ENCODE peak calls at places on chromosome 21, in ten cellular contexts. Y, G, Q, L, F, B, S, K, U and E are unnamed samples.

GRCh38 chr21:38293113-38293512 is 36.3 kb downstream of the KCNJ15 start:
- DNase-seq in Y (no peak), U (no peak), L (no peak), B (no peak), K (no peak), G (no peak), F (no peak), Q (no peak), S (no peak), E (no peak)

GRCh38 chr21:31476551-31477120 is 132.6 kb upstream of the TIAM1 start:
- DNase-seq in F (no peak), Q (no peak), G (no peak), K (no peak), Y (no peak), B (no peak), U (no peak), L (no peak), S (peak; percentile 24), E (no peak)

GRCh38 chr21:38181101-38181500 is 75.7 kb upstream of the KCNJ15 start:
- DNase-seq in K (no peak), L (no peak), F (no peak), B (no peak), Q (no peak), Y (no peak), S (no peak), U (no peak), G (no peak), E (no peak)

GRCh38 chr21:31529406-31529805 is 130.1 kb upstream of the SOD1 start:
- DNase-seq in K (no peak), S (no peak), B (no peak), U (no peak), F (no peak), Y (no peak), L (no peak), Q (no peak), G (no peak), E (no peak)

GRCh38 chr21:39657091-39657689 is 44.5 kb downstream of the B3GALT5 start:
- DNase-seq in G (no peak), L (no peak), Q (no peak), K (no peak), U (no peak), F (no peak), S (no peak), B (peak; percentile 79), Y (peak; percentile 62), E (no peak)

GRCh38 chr21:29164330-29164942 is 34.0 kb downstream of the MAP3K7CL start:
- DNase-seq in L (no peak), K (no peak), Q (no peak), F (no peak), Y (no peak), S (no peak), U (no peak), B (no peak), G (peak; percentile 78), E (no peak)

GRCh38 chr21:38178653-38179503 is 77.9 kb upstream of the KCNJ15 start:
- DNase-seq in F (no peak), G (no peak), B (no peak), L (no peak), S (no peak), Y (no peak), Q (no peak), K (no peak), U (no peak), E (no peak)

GRCh38 chr21:23968722-23969647 is 1638.3 kb downstream of the MRPL39 start:
- DNase-seq in L (peak; percentile 10), G (peak; percentile 4), Q (peak; percentile 57), U (peak; percentile 28), F (no peak), K (peak; percentile 61), S (no peak), B (peak; percentile 87), Y (peak; percentile 50), E (no peak)

GRCh38 chr21:42461185-42461520 is 34.9 kb downstream of the RSPH1 start:
- DNase-seq in K (no peak), F (no peak), Y (no peak), Q (no peak), S (no peak), U (no peak), L (no peak), B (no peak), G (no peak), E (no peak)

GRCh38 chr21:42463861-42464515 is 32.0 kb downstream of the RSPH1 start:
- DNase-seq in S (no peak), Q (no peak), U (no peak), F (no peak), G (peak; percentile 80), B (peak; percentile 87), K (no peak), Y (peak; percentile 41), L (no peak), E (no peak)

GRCh38 chr21:42460391-42461184 is 35.4 kb downstream of the RSPH1 start:
- DNase-seq in Y (peak; percentile 9), L (no peak), U (no peak), K (no peak), Q (no peak), F (no peak), S (no peak), G (no peak), B (peak; percentile 80), E (no peak)

GRCh38 chr21:42459583-42460215 is 36.3 kb downstream of the RSPH1 start:
- DNase-seq in F (no peak), Y (peak; percentile 6), L (no peak), U (no peak), G (no peak), K (no peak), S (no peak), Q (no peak), B (peak; percentile 39), E (no peak)

DNA sequence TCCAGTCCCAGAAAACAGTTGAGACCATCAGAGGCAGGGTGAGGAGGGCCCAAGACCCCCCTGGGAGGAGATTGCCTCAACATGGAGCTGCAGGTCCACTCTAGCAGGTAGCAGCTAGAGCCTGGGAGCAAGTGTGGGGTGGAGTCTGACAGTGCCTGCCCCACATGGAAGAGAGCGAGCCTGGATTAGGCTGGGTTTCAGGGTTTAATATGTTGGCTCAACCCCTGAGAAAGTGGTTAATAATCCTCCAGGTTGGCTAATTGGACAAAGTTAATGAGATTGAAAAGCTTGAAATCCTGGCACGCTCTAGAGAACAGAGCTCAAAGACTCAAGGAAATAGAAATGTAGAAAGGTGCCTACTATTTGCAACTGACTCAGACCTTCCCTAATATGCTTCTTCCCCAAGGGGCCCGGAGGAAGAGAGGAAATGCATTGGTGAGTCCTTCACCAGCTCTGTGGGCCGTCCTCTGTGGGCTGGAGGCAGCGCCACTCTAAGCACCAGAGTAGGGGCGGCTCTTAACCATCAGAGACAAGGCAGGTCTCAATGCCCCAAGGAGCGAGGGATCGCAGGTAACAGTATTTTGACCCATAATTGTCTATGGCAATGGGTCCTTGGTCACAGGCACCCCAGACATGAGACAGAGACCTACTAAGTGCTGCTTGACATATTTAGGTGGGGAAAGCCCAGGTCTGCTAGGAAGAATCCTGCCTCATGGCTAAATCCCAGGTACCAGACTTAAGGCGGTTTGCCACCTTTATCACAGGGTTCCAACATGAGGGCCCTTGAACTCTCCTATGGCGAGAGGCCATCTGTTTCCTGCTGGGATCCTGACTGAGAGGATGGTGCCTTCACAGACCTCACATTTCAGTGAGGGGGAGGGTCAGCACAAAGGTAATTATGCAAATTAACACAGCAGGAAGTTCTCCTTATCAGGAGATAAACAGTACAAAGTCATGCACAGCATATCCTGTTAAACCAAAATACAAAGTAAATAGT is 33.8 kb downstream of the RSPH1 start:
- DNase-seq in Q (no peak), Y (peak; percentile 48), S (no peak), B (peak; percentile 79), U (no peak), K (no peak), L (no peak), G (no peak), F (no peak), E (no peak)
- TF ChIP-seq POLR2A in Q (no peak), Y (no peak), S (no peak), B (peak; percentile 68), U (no peak), K (no peak), L (peak; percentile 48), G (no peak), F (no peak), E (no peak)

GRCh38 chr21:34888569-34889286 is 160.4 kb downstream of the RUNX1 start:
- DNase-seq in G (peak; percentile 89), L (peak; percentile 70), S (peak; percentile 97), U (peak; percentile 92), F (peak; percentile 96), Q (peak; percentile 79), B (peak; percentile 96), K (peak; percentile 91), Y (peak; percentile 93), E (peak; percentile 88)

GRCh38 chr21:34885636-34886553 is 163.2 kb downstream of the RUNX1 start:
- DNase-seq in U (no peak), F (no peak), G (no peak), K (no peak), Q (no peak), S (no peak), L (no peak), Y (no peak), B (peak; percentile 71), E (no peak)

GRCh38 chr21:34887729-34888568 is 161.2 kb downstream of the RUNX1 start:
- DNase-seq in F (peak; percentile 87), G (peak; percentile 72), Y (peak; percentile 63), K (peak; percentile 65), Q (no peak), S (peak; percentile 88), U (peak; percentile 74), L (peak; percentile 65), B (peak; percentile 90), E (peak; percentile 62)

GRCh38 chr21:34885125-34885524 is 164.0 kb downstream of the RUNX1 start:
- DNase-seq in F (no peak), Q (no peak), B (no peak), L (no peak), S (no peak), U (no peak), K (no peak), G (no peak), Y (no peak), E (no peak)

GRCh38 chr21:34886554-34887385 is 162.3 kb downstream of the RUNX1 start:
- DNase-seq in B (peak; percentile 58), F (peak; percentile 68), Q (no peak), K (no peak), U (no peak), Y (peak; percentile 23), G (no peak), L (no peak), S (peak; percentile 72), E (no peak)
- TF ChIP-seq POLR2A in B (no peak), F (no peak), Q (no peak), K (no peak), U (no peak), Y (no peak), G (no peak), L (peak; percentile 33), S (no peak), E (no peak)

GRCh38 chr21:25501448-25501847 is 105.8 kb downstream of the MRPL39 start:
- DNase-seq in Q (no peak), G (no peak), Y (no peak), B (no peak), F (no peak), L (no peak), S (no peak), U (no peak), K (no peak), E (no peak)
- TF ChIP-seq POLR2A in Q (no peak), G (no peak), Y (no peak), B (no peak), F (no peak), L (peak; percentile 92), S (no peak), U (no peak), K (no peak), E (no peak)

DNA sequence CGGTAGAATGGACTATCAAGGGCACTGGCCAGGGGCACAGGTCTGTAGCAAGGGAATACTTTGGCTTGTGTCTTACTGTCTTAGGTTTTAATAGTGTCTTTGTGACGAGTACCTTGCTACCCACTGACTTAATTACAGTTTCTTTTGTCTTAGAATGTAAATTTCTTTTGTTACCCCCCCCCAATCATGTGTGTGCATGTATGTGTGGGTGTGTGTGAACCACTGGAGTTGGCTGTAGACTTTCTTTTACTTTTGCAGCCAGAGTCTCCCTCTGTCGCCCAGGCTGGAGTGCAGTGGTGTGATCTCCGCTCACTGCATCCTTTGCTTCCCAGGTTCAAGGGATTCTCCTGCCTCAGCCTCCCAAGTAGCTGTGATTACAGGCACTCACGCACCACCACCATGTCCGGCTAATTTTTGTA is 61.8 kb upstream of the CLDN14 start:
- DNase-seq in F (no peak), G (no peak), B (no peak), Q (no peak), U (no peak), Y (no peak), L (no peak), K (no peak), S (no peak), E (no peak)
- TF ChIP-seq POLR2A in F (no peak), G (no peak), B (no peak), Q (no peak), U (no peak), Y (no peak), L (peak; percentile 66), K (no peak), S (no peak), E (no peak)